ENCODE peak calls at places on chromosomes 4 and X, in six cellular contexts. Z is A549; R is CD8-positive, alpha-beta T cell; T is fibroblast of mammary gland; Q is left lung; N is coronary artery. G is an unnamed sample.

GRCh38 chrX:101136235-101136634 is 38.2 kb downstream of the CENPI start:
- DNase-seq in Z (no peak), R (no peak), T (no peak), Q (no peak), N (no peak), G (no peak)

GRCh38 chr4:6200922-6201362 is 593 bp upstream of the JAKMIP1 start:
- DNase-seq in Z (no peak), R (no peak), T (no peak), Q (no peak), N (no peak), G (no peak)

GRCh38 chrX:20140410-20140809 is 1.2 kb downstream of the EIF1AX start:
- DNase-seq in Z (no peak), R (no peak), T (no peak), Q (no peak), N (no peak), G (no peak)

GRCh38 chrX:134990475-134991473 is at the start of gene SMIM10:
- DNase-seq in Z (peak), R (no peak), T (peak), Q (peak), N (peak), G (no peak)

GRCh38 chr4:54067163-54067562 is 2.8 kb upstream of the CHIC2 start:
- DNase-seq in Z (peak), R (no peak), T (peak), Q (no peak), N (peak), G (no peak)

GRCh38 chrX:54427837-54428424 is 12.3 kb upstream of the TSR2 start:
- DNase-seq in Z (no peak), R (no peak), T (no peak), Q (no peak), N (no peak), G (no peak)

GRCh38 chr4:58063761-58064160 is 953.6 kb upstream of the IGFBP7 start:
- DNase-seq in Z (no peak), R (no peak), T (no peak), Q (no peak), N (no peak), G (no peak)

GRCh38 chr4:73682508-73682907 is 57.9 kb upstream of the CXCL8 start:
- DNase-seq in Z (no peak), R (no peak), T (no peak), Q (no peak), N (no peak), G (no peak)

GRCh38 chrX:11189097-11189496 is 78.0 kb downstream of the HCCS start:
- DNase-seq in Z (no peak), R (no peak), T (no peak), Q (no peak), N (no peak), G (no peak)

GRCh38 chrX:129091097-129091496 is 432.2 kb downstream of the SMARCA1 start:
- DNase-seq in Z (no peak), R (no peak), T (no peak), Q (no peak), N (no peak), G (no peak)

GRCh38 chr4:56186808-56187523 is 200.3 kb downstream of the AASDH start:
- DNase-seq in Z (no peak), R (no peak), T (no peak), Q (no peak), N (no peak), G (no peak)

GRCh38 chr4:116400480-116400879 is 684.9 kb downstream of the TRAM1L1 start:
- DNase-seq in Z (no peak), R (no peak), T (no peak), Q (no peak), N (no peak), G (no peak)

GRCh38 chrX:38987135-38987780 is 186.0 kb downstream of the MID1IP1 start:
- DNase-seq in Z (no peak), R (no peak), T (peak), Q (no peak), N (no peak), G (no peak)

DNA sequence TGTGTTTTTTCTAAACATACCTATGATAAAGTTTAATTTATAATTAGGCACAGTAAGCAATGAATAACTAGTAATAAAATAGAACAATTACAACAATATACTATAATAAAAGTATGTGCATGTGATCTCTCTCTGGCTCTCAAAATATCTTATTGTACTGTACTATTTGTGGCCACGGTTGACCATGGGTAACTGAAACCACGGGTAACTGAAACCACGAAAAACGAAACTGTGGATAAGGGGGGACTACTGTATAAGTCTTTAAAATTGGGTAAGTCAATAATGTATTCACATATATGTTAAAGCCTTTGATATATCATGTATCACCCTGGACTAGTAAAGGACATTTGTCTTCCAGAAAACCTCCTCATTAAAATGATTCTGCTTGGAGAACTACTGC is 20.0 kb downstream of the TMEM154 start:
- DNase-seq in Z (no peak), R (no peak), T (no peak), Q (no peak), N (no peak), G (no peak)
- H3K4me3 ChIP-seq in Z (no peak), R (no peak), T (no peak), Q (no peak), N (no peak), G (no peak)

GRCh38 chr4:62896721-62897120 is 1512.5 kb downstream of the TECRL start:
- DNase-seq in Z (no peak), R (no peak), T (no peak), Q (no peak), N (no peak), G (no peak)

GRCh38 chr4:62898115-62898514 is 1511.1 kb downstream of the TECRL start:
- DNase-seq in Z (no peak), R (no peak), T (no peak), Q (no peak), N (no peak), G (no peak)

GRCh38 chr4:62899607-62900364 is 1509.5 kb downstream of the TECRL start:
- DNase-seq in Z (no peak), R (no peak), T (no peak), Q (no peak), N (no peak), G (no peak)

DNA sequence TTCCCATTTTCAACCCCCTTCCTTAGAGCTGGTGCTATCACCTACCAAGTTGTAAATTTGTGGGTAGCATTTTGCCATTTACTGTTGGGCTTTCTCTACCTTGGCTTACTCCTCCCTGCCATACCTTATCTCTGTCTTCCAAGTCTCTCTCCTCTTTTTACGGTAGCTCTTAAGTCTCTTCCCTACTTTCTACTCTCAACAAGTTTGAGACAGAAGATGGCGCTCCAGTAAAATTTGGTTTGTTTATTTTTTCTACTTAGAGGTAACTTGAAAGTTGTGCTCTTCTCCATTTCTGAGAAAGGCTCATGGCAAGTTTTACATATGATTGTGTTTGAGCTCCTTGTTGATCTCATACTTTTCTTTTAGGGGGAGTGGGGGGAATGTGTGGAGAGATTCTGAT is 1508.1 kb downstream of the TECRL start:
- DNase-seq in Z (peak), R (no peak), T (no peak), Q (no peak), N (no peak), G (no peak)
- TF ChIP-seq CTCF in Z (no peak), R (no peak), T (no peak), Q (no peak), N (no peak), G (no peak)

GRCh38 chr4:124943145-124943889 is 230.8 kb upstream of the ANKRD50 start:
- DNase-seq in Z (peak), R (no peak), T (peak), Q (no peak), N (no peak), G (no peak)

GRCh38 chr4:124939908-124940307 is 227.4 kb upstream of the ANKRD50 start:
- DNase-seq in Z (no peak), R (no peak), T (no peak), Q (no peak), N (no peak), G (no peak)

GRCh38 chr4:124938836-124939235 is 226.3 kb upstream of the ANKRD50 start:
- DNase-seq in Z (no peak), R (no peak), T (no peak), Q (no peak), N (no peak), G (no peak)

GRCh38 chr4:124940387-124940786 is 227.9 kb upstream of the ANKRD50 start:
- DNase-seq in Z (peak), R (no peak), T (peak), Q (no peak), N (no peak), G (peak)

DNA sequence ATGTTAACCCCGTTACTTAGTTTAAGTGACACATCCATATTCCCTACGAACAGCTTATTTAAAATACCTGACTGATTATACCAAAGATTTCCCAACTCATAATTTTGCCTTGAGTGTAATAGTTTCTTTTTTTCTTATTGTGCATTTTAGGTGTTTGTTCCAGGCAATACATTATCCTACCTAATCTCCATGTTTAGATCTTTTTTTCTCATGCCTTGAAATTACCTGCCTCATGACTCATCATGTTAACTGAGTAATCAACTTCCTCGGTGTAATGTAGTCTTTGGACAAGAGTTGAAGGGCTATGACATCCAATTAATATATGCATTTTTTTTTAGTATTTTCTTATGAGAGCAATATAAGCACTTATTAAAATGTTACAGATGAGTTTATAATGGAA is 228.7 kb upstream of the ANKRD50 start:
- DNase-seq in Z (no peak), R (no peak), T (peak), Q (no peak), N (no peak), G (no peak)
- H3K4me3 ChIP-seq in Z (no peak), R (no peak), T (no peak), Q (no peak), N (no peak), G (no peak)

GRCh38 chr4:132737344-132737743 is 411.8 kb upstream of the PCDH10 start:
- DNase-seq in Z (peak), R (no peak), T (no peak), Q (no peak), N (no peak), G (no peak)
- TF ChIP-seq CTCF in Z (no peak), R (no peak), T (no peak), Q (no peak), N (no peak), G (no peak)

GRCh38 chr4:22514001-22514400 is 1.9 kb downstream of the ADGRA3 start:
- DNase-seq in Z (peak), R (no peak), T (peak), Q (no peak), N (no peak), G (peak)
- H3K4me3 ChIP-seq in Z (peak), R (no peak), T (peak), Q (peak), N (peak), G (peak)